ENCODE peak calls at places on chromosomes 12 and 14, in ten cellular contexts. Z is effector memory CD8-positive, alpha-beta T cell; D is brain microvascular endothelial cell; V is activated CD4-positive, alpha-beta T cell treated with anti-CD3 and anti-CD28 coated beads, Interleukin-2, amount 10 ng/mL, durations not matched to agents 7 days and 5 days; P is anterior cingulate cortex; U is progenitor cell of endocrine pancreas; F is RCC 7860; N is AG10803; J is AG08395; E is effector CD4-positive, alpha-beta T cell. Q is an unnamed sample.

GRCh38 chr12:10722502-10722904 is 620 bp downstream of the YBX3 start:
- DNase-seq in P (no peak), U (peak; percentile 52), D (peak; percentile 28), E (peak; percentile 12), F (peak; percentile 26), V (peak; percentile 39), Z (peak; percentile 47), J (peak; percentile 55), N (peak; percentile 58), Q (peak; percentile 17)

GRCh38 chr14:104422301-104423223 is 157.0 kb upstream of the C14orf180 start:
- DNase-seq in N (no peak), F (no peak), J (no peak), D (no peak), E (no peak), P (no peak), U (no peak), V (peak; percentile 5), Z (no peak), Q (no peak)

GRCh38 chr12:55226523-55226922 is 5.7 kb downstream of the OR10A7 start:
- DNase-seq in Z (no peak), V (no peak), N (no peak), F (no peak), P (no peak), U (no peak), E (no peak), D (no peak), J (no peak), Q (no peak)

GRCh38 chr14:103847439-103847953 is at the start of gene PPP1R13B:
- DNase-seq in U (peak; percentile 94), Z (peak; percentile 91), P (peak; percentile 66), E (peak; percentile 90), F (peak; percentile 50), N (peak; percentile 78), J (peak; percentile 98), D (peak; percentile 57), V (peak; percentile 90), Q (peak; percentile 93)

GRCh38 chr14:54882521-54882920 is 20.1 kb downstream of the GCH1 start:
- DNase-seq in N (no peak), Z (no peak), D (no peak), U (no peak), P (no peak), F (no peak), E (no peak), V (no peak), J (no peak), Q (no peak)

GRCh38 chr14:73457050-73457934 is 1.1 kb downstream of the NUMB start:
- DNase-seq in J (peak; percentile 33), V (peak; percentile 19), E (peak; percentile 3), U (no peak), N (peak; percentile 33), Z (no peak), F (no peak), P (no peak), D (no peak), Q (peak; percentile 54)

GRCh38 chr14:64442300-64442988 is 22.9 kb upstream of the AKAP5 start:
- DNase-seq in U (no peak), E (no peak), V (no peak), F (no peak), P (no peak), D (no peak), Z (no peak), N (no peak), J (no peak), Q (no peak)

GRCh38 chr14:21298358-21298757 is 18.5 kb downstream of the RPGRIP1 start:
- DNase-seq in Z (no peak), V (no peak), N (no peak), J (no peak), U (no peak), E (no peak), F (no peak), P (no peak), D (no peak), Q (no peak)

GRCh38 chr12:124024263-124024678 is 51.3 kb downstream of the ZNF664 start:
- DNase-seq in U (no peak), D (no peak), J (peak; percentile 81), P (no peak), N (peak; percentile 62), F (no peak), Z (no peak), E (no peak), V (no peak), Q (no peak)

GRCh38 chr12:124464830-124465229 is 102.6 kb downstream of the NCOR2 start:
- DNase-seq in V (no peak), J (no peak), F (no peak), E (no peak), U (no peak), D (no peak), P (no peak), N (no peak), Z (no peak), Q (no peak)

GRCh38 chr12:78421011-78421410 is 443.6 kb upstream of the SYT1 start:
- DNase-seq in J (peak; percentile 14), P (no peak), N (peak; percentile 75), Z (no peak), E (no peak), U (no peak), V (no peak), D (no peak), F (no peak), Q (no peak)

GRCh38 chr14:53963491-53964227 is 7.0 kb upstream of the BMP4 start:
- DNase-seq in N (no peak), Z (no peak), E (no peak), P (no peak), D (no peak), V (peak; percentile 13), U (peak; percentile 51), J (peak; percentile 27), F (no peak), Q (no peak)